ENCODE peak calls at places on chromosome 3, in six cellular contexts. B is IMR-90, X is neuronal stem cell, M is mesendoderm, K is H9, G is H1. N is an unnamed sample.

GRCh38 chr3:46670891-46671427 is 22.5 kb downstream of the ALS2CL start:
- DNase-seq in G (peak; percentile 41), X (no peak), M (no peak), K (peak; percentile 21), B (no peak), N (no peak)

GRCh38 chr3:40079203-40079844 is 230.2 kb upstream of the EIF1B start:
- DNase-seq in K (no peak), G (no peak), M (peak; percentile 42), B (peak; percentile 8), X (no peak), N (peak; percentile 20)

GRCh38 chr3:169218314-169218983 is 445.1 kb downstream of the MECOM start:
- DNase-seq in K (peak; percentile 49), X (no peak), M (peak; percentile 86), B (peak; percentile 71), G (peak; percentile 50), N (peak; percentile 64)

GRCh38 chr3:30681276-30682211 is 75.1 kb downstream of the TGFBR2 start:
- DNase-seq in M (no peak), X (peak; percentile 11), G (no peak), K (no peak), B (peak; percentile 68), N (peak; percentile 68)

GRCh38 chr3:43024183-43024865 is 45.2 kb downstream of the GASK1A start:
- DNase-seq in G (no peak), K (no peak), X (no peak), B (no peak), M (peak; percentile 33), N (no peak)

GRCh38 chr3:73602171-73602570 is 22.6 kb downstream of the PDZRN3 start:
- DNase-seq in G (no peak), X (no peak), M (peak; percentile 50), K (no peak), B (peak; percentile 94), N (peak; percentile 76)

GRCh38 chr3:195365371-195365770 is 77.4 kb downstream of the ACAP2 start:
- DNase-seq in K (no peak), X (no peak), G (no peak), B (no peak), M (no peak), N (no peak)

GRCh38 chr3:51704511-51704950 is 2.3 kb upstream of the GRM2 start:
- DNase-seq in K (no peak), G (no peak), B (no peak), X (no peak), M (no peak), N (no peak)

GRCh38 chr3:125381743-125382142 is 6.6 kb upstream of the ZNF148 start:
- DNase-seq in M (no peak), X (no peak), G (no peak), K (no peak), B (peak; percentile 81), N (peak; percentile 52)

GRCh38 chr3:66076861-66077495 is 38.3 kb upstream of the MAGI1 start:
- DNase-seq in X (no peak), B (peak; percentile 47), M (no peak), G (no peak), K (no peak), N (no peak)

GRCh38 chr3:184189421-184189820 is 3.4 kb downstream of the ABCF3 start:
- DNase-seq in B (no peak), M (no peak), X (no peak), K (no peak), G (no peak), N (no peak)

GRCh38 chr3:184193991-184194539 is 8.1 kb downstream of the ABCF3 start:
- DNase-seq in X (no peak), M (no peak), G (no peak), B (no peak), K (no peak), N (no peak)

GRCh38 chr3:184196536-184196935 is 10.5 kb downstream of the ABCF3 start:
- DNase-seq in B (no peak), M (no peak), K (no peak), X (no peak), G (no peak), N (no peak)

GRCh38 chr3:184188080-184188479 is 2.1 kb downstream of the ABCF3 start:
- DNase-seq in X (no peak), M (no peak), G (no peak), K (no peak), B (no peak), N (no peak)

DNA sequence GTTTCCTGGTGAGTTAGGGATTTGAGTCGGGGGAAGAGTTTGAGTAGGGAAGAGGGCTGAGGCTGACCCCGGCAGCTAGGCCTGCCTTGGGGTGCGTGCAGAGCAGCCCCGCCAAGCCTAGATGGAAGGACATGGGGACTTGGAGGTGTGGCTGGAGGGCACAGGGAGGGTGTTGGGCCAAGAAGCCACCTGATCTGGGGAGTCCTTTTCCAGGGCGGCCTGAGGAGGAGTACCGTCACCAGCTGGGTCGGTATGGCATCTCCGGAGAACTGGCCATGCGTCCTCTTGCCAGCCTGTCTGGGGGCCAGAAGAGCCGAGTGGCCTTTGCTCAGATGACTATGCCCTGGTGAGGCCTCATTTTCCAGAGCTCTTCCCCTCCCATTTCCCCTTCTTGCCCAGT is 6.9 kb downstream of the ABCF3 start:
- DNase-seq in G (no peak), X (no peak), K (no peak), M (no peak), B (no peak), N (no peak)
- H2BK15ac ChIP-seq in G (no peak overlapping the region), X (no peak overlapping the region), K (no peak overlapping the region), M (no peak overlapping the region), B (no peak overlapping the region), N (no peak overlapping the region)

GRCh38 chr3:44509393-44509921 is 32.0 kb upstream of the ZNF445 start:
- DNase-seq in M (peak; percentile 8), X (peak; percentile 17), B (no peak), K (no peak), G (no peak), N (peak; percentile 24)

GRCh38 chr3:44506961-44507360 is 29.5 kb upstream of the ZNF445 start:
- DNase-seq in B (no peak), M (peak; percentile 13), G (no peak), K (no peak), X (no peak), N (no peak)

GRCh38 chr3:44506556-44506955 is 29.1 kb upstream of the ZNF445 start:
- DNase-seq in K (no peak), M (no peak), B (no peak), G (no peak), X (no peak), N (no peak)

GRCh38 chr3:44511238-44511567 is 33.7 kb upstream of the ZNF445 start:
- DNase-seq in K (no peak), G (no peak), M (no peak), X (no peak), B (no peak), N (peak; percentile 37)

DNA sequence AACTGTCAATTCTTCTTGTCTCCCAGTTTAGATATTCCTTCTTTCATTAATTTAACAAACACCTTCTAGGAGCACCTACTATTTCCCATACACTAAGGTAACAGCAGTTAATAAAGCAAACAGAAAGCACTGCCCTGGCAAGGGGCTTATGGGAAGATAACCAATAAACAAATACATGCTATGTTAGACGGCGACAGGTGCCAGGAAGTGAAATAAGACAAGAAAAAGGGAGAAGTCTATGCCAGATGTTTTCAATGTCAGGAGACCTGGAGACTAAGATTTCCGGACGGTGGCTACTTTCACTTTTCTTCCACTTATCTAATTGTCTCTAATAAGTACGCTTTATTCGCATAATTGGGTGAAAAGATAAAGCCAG is 32.5 kb upstream of the ZNF445 start:
- DNase-seq in B (peak; percentile 17), M (no peak), X (peak; percentile 2), K (no peak), G (no peak), N (peak; percentile 42)
- H3K4ac ChIP-seq in B (no peak overlapping the region), M (peak overlapping the region; percentile 84), X (no peak overlapping the region), K (no peak overlapping the region), G (no peak overlapping the region), N (no peak overlapping the region)

GRCh38 chr3:48486952-48487351 is 17.0 kb downstream of the SHISA5 start:
- DNase-seq in X (no peak), M (no peak), G (no peak), B (no peak), K (no peak), N (no peak)
- H2BK15ac ChIP-seq in X (no peak overlapping the region), M (no peak overlapping the region), G (no peak overlapping the region), B (no peak overlapping the region), K (no peak overlapping the region), N (no peak overlapping the region)

GRCh38 chr3:177157492-177157891 is 39.8 kb downstream of the TBL1XR1 start:
- DNase-seq in K (no peak), B (no peak), M (no peak), X (no peak), G (no peak), N (no peak)

GRCh38 chr3:177168431-177168830 is 28.9 kb downstream of the TBL1XR1 start:
- DNase-seq in B (no peak), M (no peak), X (no peak), G (no peak), K (no peak), N (no peak)

DNA sequence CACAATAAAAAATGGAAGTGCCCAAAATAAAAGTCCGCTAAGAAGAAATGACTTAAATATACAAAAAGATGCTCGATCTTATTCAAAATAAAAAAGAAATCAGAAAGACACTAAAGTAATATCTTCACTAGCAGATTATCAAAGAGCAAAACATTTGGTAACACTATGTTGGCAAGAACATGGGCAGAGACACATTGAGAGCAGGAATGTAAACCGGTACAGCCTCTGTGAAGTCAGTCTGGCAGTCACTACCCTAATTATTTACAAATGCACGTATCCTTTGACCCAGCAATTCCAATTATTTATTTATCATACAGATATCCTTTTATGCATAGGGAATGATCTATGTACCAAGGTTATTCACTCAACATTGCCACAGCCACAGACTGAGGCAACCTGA is 34.5 kb downstream of the TBL1XR1 start:
- DNase-seq in G (no peak), M (no peak), K (no peak), X (no peak), B (no peak), N (no peak)
- H3K4ac ChIP-seq in G (no peak overlapping the region), M (no peak overlapping the region), K (no peak overlapping the region), X (no peak overlapping the region), B (no peak overlapping the region), N (no peak overlapping the region)